ENCODE peak calls at places on chromosomes 6 and 20, in six cellular contexts. U is A549, P is heart right ventricle, L is lung, O is cardiac muscle cell, E is lower lobe of right lung. W is an unnamed sample.

GRCh38 chr6:43993881-43994523 is 133.2 kb downstream of the MRPL14 start:
- DNase-seq in U (no peak), P (no peak), L (no peak), O (no peak), E (no peak), W (no peak)

GRCh38 chr20:8331740-8332412 is 199.8 kb downstream of the PLCB1 start:
- DNase-seq in U (no peak), P (no peak), L (no peak), O (no peak), E (no peak), W (no peak)

GRCh38 chr6:115891111-115891669 is 169.5 kb downstream of the FRK start:
- DNase-seq in U (peak; percentile 21), P (no peak), L (no peak), O (no peak), E (no peak), W (no peak)

GRCh38 chr6:98835149-98836024 is 1.0 kb downstream of the POU3F2 start:
- DNase-seq in U (peak; percentile 9), P (no peak), L (no peak), O (peak; percentile 39), E (no peak), W (no peak)

GRCh38 chr6:74167951-74168350 is 471.9 kb downstream of the CD109 start:
- DNase-seq in U (no peak), P (peak; percentile 5), L (no peak), O (no peak), E (no peak), W (no peak)

GRCh38 chr6:151796842-151797530 is 10.5 kb upstream of the ESR1 start:
- DNase-seq in U (no peak), P (no peak), L (no peak), O (no peak), E (no peak), W (no peak)

GRCh38 chr20:14446446-14446845 is 109.0 kb upstream of the FLRT3 start:
- DNase-seq in U (no peak), P (no peak), L (no peak), O (no peak), E (no peak), W (no peak)

GRCh38 chr6:147676468-147676867 is 168.0 kb downstream of the SAMD5 start:
- DNase-seq in U (no peak), P (no peak), L (no peak), O (no peak), E (no peak), W (no peak)

GRCh38 chr6:106163966-106164877 is 78.1 kb downstream of the PRDM1 start:
- DNase-seq in U (no peak), P (no peak), L (peak; percentile 40), O (no peak), E (no peak), W (no peak)

GRCh38 chr20:757509-757908 is 10.8 kb downstream of the SLC52A3 start:
- DNase-seq in U (no peak), P (no peak), L (no peak), O (no peak), E (no peak), W (no peak)

GRCh38 chr6:116624036-116624805 is 7.9 kb downstream of the RSPH4A start:
- DNase-seq in U (no peak), P (no peak), L (no peak), O (no peak), E (no peak), W (no peak)

GRCh38 chr6:72348926-72349325 is 272.9 kb upstream of the KCNQ5 start:
- DNase-seq in U (no peak), P (no peak), L (no peak), O (no peak), E (no peak), W (no peak)

GRCh38 chr6:28586273-28586672 is 60.6 kb downstream of the GPX5 start:
- DNase-seq in U (no peak), P (no peak), L (no peak), O (no peak), E (no peak), W (no peak)

GRCh38 chr6:28585335-28585734 is 59.7 kb downstream of the GPX5 start:
- DNase-seq in U (no peak), P (no peak), L (no peak), O (no peak), E (no peak), W (no peak)

GRCh38 chr6:28583463-28583862 is 57.8 kb downstream of the GPX5 start:
- DNase-seq in U (no peak), P (no peak), L (no peak), O (no peak), E (no peak), W (no peak)

DNA sequence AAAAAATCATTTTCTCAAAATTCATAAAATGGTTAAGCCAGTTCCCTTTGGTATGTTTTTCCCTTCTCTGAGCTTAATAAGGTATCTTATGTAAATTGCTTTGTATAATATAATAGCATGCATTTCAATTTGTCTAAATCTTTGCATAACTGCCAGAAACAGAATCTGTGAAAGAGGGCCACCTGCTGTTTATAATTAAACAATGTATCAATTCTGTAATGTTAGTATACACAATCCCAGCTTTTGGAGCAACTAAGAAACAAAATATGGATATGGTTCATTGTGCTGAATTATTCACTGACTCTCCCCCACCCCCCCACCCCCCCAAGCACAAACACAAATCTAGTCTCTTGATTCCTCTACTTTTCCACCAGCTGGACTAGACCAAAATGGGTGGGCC is 54.8 kb downstream of the GPX5 start:
- DNase-seq in U (no peak), P (no peak), L (no peak), O (no peak), E (no peak), W (no peak)
- TF ChIP-seq CTCF in U (peak; percentile 33), P (no peak), L (no peak), O (peak; percentile 6), E (no peak), W (no peak)

GRCh38 chr6:100463685-100464161 is 998 bp downstream of the SIM1 start:
- DNase-seq in U (no peak), P (no peak), L (no peak), O (no peak), E (no peak), W (no peak)
- H3K4me3 ChIP-seq in U (no peak overlapping the region), P (no peak overlapping the region), L (no peak overlapping the region), O (no peak overlapping the region), E (no peak overlapping the region), W (no peak overlapping the region)

GRCh38 chr6:30322527-30323501 is 3.9 kb upstream of the TRIM39 start:
- DNase-seq in U (no peak), P (no peak), L (no peak), O (no peak), E (no peak), W (no peak)
- H3K27ac ChIP-seq in U (no peak overlapping the region), P (no peak overlapping the region), L (no peak overlapping the region), O (no peak overlapping the region), E (no peak overlapping the region), W (no peak overlapping the region)

GRCh38 chr20:47568837-47569410 is 67.2 kb downstream of the NCOA3 start:
- DNase-seq in U (no peak), P (no peak), L (no peak), O (no peak), E (no peak), W (peak; percentile 22)
- TF ChIP-seq CTCF in U (no peak), P (no peak), L (no peak), O (no peak), E (no peak), W (no peak)

GRCh38 chr6:89410231-89411018 is 1.6 kb downstream of the RRAGD start:
- DNase-seq in U (no peak), P (no peak), L (no peak), O (no peak), E (no peak), W (no peak)
- H3K4me3 ChIP-seq in U (peak overlapping the region; percentile 95), P (peak overlapping the region; percentile 95), L (no peak overlapping the region), O (peak overlapping the region; percentile 72), E (peak overlapping the region; percentile 81), W (peak overlapping the region; percentile 72)

DNA sequence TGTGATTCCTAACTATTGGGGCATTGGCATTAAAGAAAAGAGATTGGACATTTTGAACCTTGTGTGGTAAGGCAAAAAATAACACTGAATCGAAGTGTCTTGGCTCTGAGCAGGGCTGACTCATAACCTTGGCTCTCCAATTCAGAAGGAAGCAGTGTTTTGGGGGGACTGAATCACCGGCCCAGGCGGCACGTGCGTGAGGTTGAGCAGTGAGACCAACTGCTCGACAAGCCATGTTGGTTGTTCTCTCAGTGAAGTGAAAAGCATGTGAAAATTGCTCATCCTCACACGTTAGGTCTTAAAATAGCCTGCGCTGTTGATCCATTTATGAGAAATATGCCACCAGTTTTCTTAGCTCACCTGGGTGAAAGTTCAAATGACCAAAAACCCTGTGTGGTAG is 137.8 kb upstream of the SPACA1 start:
- DNase-seq in U (no peak), P (no peak), L (no peak), O (no peak), E (no peak), W (no peak)
- H3K27ac ChIP-seq in U (no peak overlapping the region), P (no peak overlapping the region), L (no peak overlapping the region), O (no peak overlapping the region), E (no peak overlapping the region), W (no peak overlapping the region)

GRCh38 chr6:35191899-35192298 is 21.9 kb upstream of the SCUBE3 start:
- DNase-seq in U (no peak), P (no peak), L (no peak), O (no peak), E (no peak), W (no peak)

GRCh38 chr6:35197196-35197595 is 16.6 kb upstream of the SCUBE3 start:
- DNase-seq in U (no peak), P (no peak), L (no peak), O (no peak), E (no peak), W (no peak)

GRCh38 chr6:35194390-35194789 is 19.4 kb upstream of the SCUBE3 start:
- DNase-seq in U (no peak), P (no peak), L (no peak), O (no peak), E (no peak), W (no peak)

GRCh38 chr6:35192301-35192860 is 21.4 kb upstream of the SCUBE3 start:
- DNase-seq in U (no peak), P (no peak), L (no peak), O (no peak), E (no peak), W (no peak)

GRCh38 chr6:35195120-35195780 is 18.5 kb upstream of the SCUBE3 start:
- DNase-seq in U (no peak), P (no peak), L (no peak), O (no peak), E (no peak), W (no peak)
- TF ChIP-seq CTCF in U (no peak), P (no peak), L (no peak), O (no peak), E (no peak), W (no peak)

W was measured in colonic mucosa.